ENCODE peak calls at places on chromosomes 6 and 20, in six cellular contexts. One of them, this sample, is unnamed.

GRCh38 chr6:128885381-128885780 is 2.4 kb downstream of the LAMA2 start:
- DNase-seq in NCI-H1436: no peak
- DNase-seq in amygdala: no peak
- DNase-seq in stimulated activated CD4-positive, alpha-beta T cell treated with anti-CD3 and anti-CD28 coated beads, Interleukin-1b, Interleukin-23, amount 100 ng/mL, for 4 hours: no peak
- DNase-seq in activated CD8-positive, alpha-beta memory T cell treated with anti-CD3 and anti-CD28 coated beads for 4 hours: no peak
- DNase-seq in progenitor cell of endocrine pancreas: no peak
- DNase-seq in this sample: no peak

GRCh38 chr20:2402271-2402980 is 21.7 kb downstream of the TGM6 start:
- DNase-seq in NCI-H1436: no peak
- DNase-seq in amygdala: no peak
- DNase-seq in stimulated activated CD4-positive, alpha-beta T cell treated with anti-CD3 and anti-CD28 coated beads, Interleukin-1b, Interleukin-23, amount 100 ng/mL, for 4 hours: no peak
- DNase-seq in activated CD8-positive, alpha-beta memory T cell treated with anti-CD3 and anti-CD28 coated beads for 4 hours: no peak
- DNase-seq in progenitor cell of endocrine pancreas: no peak
- DNase-seq in this sample: peak; percentile 62

GRCh38 chr20:22404609-22405170 is 179.7 kb downstream of the FOXA2 start:
- DNase-seq in NCI-H1436: no peak
- DNase-seq in amygdala: no peak
- DNase-seq in stimulated activated CD4-positive, alpha-beta T cell treated with anti-CD3 and anti-CD28 coated beads, Interleukin-1b, Interleukin-23, amount 100 ng/mL, for 4 hours: no peak
- DNase-seq in activated CD8-positive, alpha-beta memory T cell treated with anti-CD3 and anti-CD28 coated beads for 4 hours: no peak
- DNase-seq in progenitor cell of endocrine pancreas: no peak
- DNase-seq in this sample: no peak

GRCh38 chr6:120077489-120077888 is 727.9 kb upstream of the MAN1A1 start:
- DNase-seq in NCI-H1436: no peak
- DNase-seq in amygdala: no peak
- DNase-seq in stimulated activated CD4-positive, alpha-beta T cell treated with anti-CD3 and anti-CD28 coated beads, Interleukin-1b, Interleukin-23, amount 100 ng/mL, for 4 hours: no peak
- DNase-seq in activated CD8-positive, alpha-beta memory T cell treated with anti-CD3 and anti-CD28 coated beads for 4 hours: no peak
- DNase-seq in progenitor cell of endocrine pancreas: no peak
- DNase-seq in this sample: peak; percentile 27

GRCh38 chr6:138240476-138241245 is 22.4 kb upstream of the PBOV1 start:
- DNase-seq in NCI-H1436: no peak
- DNase-seq in amygdala: no peak
- DNase-seq in stimulated activated CD4-positive, alpha-beta T cell treated with anti-CD3 and anti-CD28 coated beads, Interleukin-1b, Interleukin-23, amount 100 ng/mL, for 4 hours: no peak
- DNase-seq in activated CD8-positive, alpha-beta memory T cell treated with anti-CD3 and anti-CD28 coated beads for 4 hours: no peak
- DNase-seq in progenitor cell of endocrine pancreas: no peak
- DNase-seq in this sample: peak; percentile 45

GRCh38 chr6:105926318-105926717 is 159.8 kb upstream of the PRDM1 start:
- DNase-seq in NCI-H1436: no peak
- DNase-seq in amygdala: no peak
- DNase-seq in stimulated activated CD4-positive, alpha-beta T cell treated with anti-CD3 and anti-CD28 coated beads, Interleukin-1b, Interleukin-23, amount 100 ng/mL, for 4 hours: no peak
- DNase-seq in activated CD8-positive, alpha-beta memory T cell treated with anti-CD3 and anti-CD28 coated beads for 4 hours: no peak
- DNase-seq in progenitor cell of endocrine pancreas: no peak
- DNase-seq in this sample: no peak

GRCh38 chr6:53033764-53034163 is 31.4 kb upstream of the FBXO9 start:
- DNase-seq in NCI-H1436: no peak
- DNase-seq in amygdala: no peak
- DNase-seq in stimulated activated CD4-positive, alpha-beta T cell treated with anti-CD3 and anti-CD28 coated beads, Interleukin-1b, Interleukin-23, amount 100 ng/mL, for 4 hours: no peak
- DNase-seq in activated CD8-positive, alpha-beta memory T cell treated with anti-CD3 and anti-CD28 coated beads for 4 hours: no peak
- DNase-seq in progenitor cell of endocrine pancreas: no peak
- DNase-seq in this sample: peak; percentile 82

GRCh38 chr20:10578607-10579006 is 95.2 kb downstream of the JAG1 start:
- DNase-seq in NCI-H1436: no peak
- DNase-seq in amygdala: no peak
- DNase-seq in stimulated activated CD4-positive, alpha-beta T cell treated with anti-CD3 and anti-CD28 coated beads, Interleukin-1b, Interleukin-23, amount 100 ng/mL, for 4 hours: no peak
- DNase-seq in activated CD8-positive, alpha-beta memory T cell treated with anti-CD3 and anti-CD28 coated beads for 4 hours: no peak
- DNase-seq in progenitor cell of endocrine pancreas: no peak
- DNase-seq in this sample: no peak